ENCODE peak calls at places on chromosomes 11 and 22, in five cellular contexts. D is CD4-positive, CD25-positive, alpha-beta regulatory T cell; N is IMR-90; O is mucosa of descending colon; H is effector memory CD4-positive, alpha-beta T cell. X is an unnamed sample.

GRCh38 chr11:70545626-70545945 is 147.3 kb downstream of the CTTN start:
- DNase-seq in D (no peak), N (no peak), O (peak; percentile 31), H (no peak), X (no peak)

GRCh38 chr11:1460396-1460795 is 26.2 kb downstream of the MOB2 start:
- DNase-seq in D (no peak), N (peak; percentile 45), O (no peak), H (no peak), X (no peak)

GRCh38 chr11:12298610-12299009 is 78.8 kb upstream of the PARVA start:
- DNase-seq in D (no peak), N (no peak), O (no peak), H (no peak), X (no peak)

GRCh38 chr22:40684728-40685127 is 5.4 kb downstream of the MCHR1 start:
- DNase-seq in D (no peak), N (no peak), O (no peak), H (no peak), X (no peak)

GRCh38 chr11:129785383-129786111 is 30.1 kb upstream of the TMEM45B start:
- DNase-seq in D (no peak), N (peak; percentile 1), O (no peak), H (no peak), X (no peak)

GRCh38 chr22:29469755-29470154 is 10.3 kb upstream of the NEFH start:
- DNase-seq in D (no peak), N (no peak), O (no peak), H (no peak), X (no peak)

GRCh38 chr11:33696931-33697638 is 3.5 kb downstream of the C11orf91 start:
- DNase-seq in D (no peak), N (no peak), O (no peak), H (no peak), X (no peak)

GRCh38 chr11:121199516-121199915 is 93.1 kb upstream of the SC5D start:
- DNase-seq in D (no peak), N (no peak), O (no peak), H (no peak), X (no peak)

GRCh38 chr11:12411806-12412727 is 34.7 kb downstream of the PARVA start:
- DNase-seq in D (no peak), N (peak; percentile 95), O (no peak), H (no peak), X (peak; percentile 63)

GRCh38 chr11:32420937-32421532 is 14.3 kb downstream of the WT1 start:
- DNase-seq in D (peak; percentile 7), N (no peak), O (no peak), H (no peak), X (no peak)

GRCh38 chr11:126354631-126355323 is 709 bp upstream of the ST3GAL4 start:
- DNase-seq in D (no peak), N (no peak), O (no peak), H (no peak), X (peak; percentile 12)

GRCh38 chr11:35285471-35285870 is 133.9 kb downstream of the SLC1A2 start:
- DNase-seq in D (no peak), N (no peak), O (no peak), H (no peak), X (no peak)

GRCh38 chr11:32162906-32163305 is 72.0 kb downstream of the RCN1 start:
- DNase-seq in D (no peak), N (no peak), O (no peak), H (no peak), X (no peak)

GRCh38 chr11:2534957-2535672 is 90.3 kb downstream of the KCNQ1 start:
- DNase-seq in D (no peak), N (no peak), O (peak; percentile 27), H (no peak), X (peak; percentile 11)

GRCh38 chr11:61756452-61757212 is 4.2 kb downstream of the MYRF start:
- DNase-seq in D (no peak), N (peak; percentile 50), O (peak; percentile 79), H (no peak), X (no peak)

GRCh38 chr22:19705181-19705934 is 8.9 kb upstream of the SEPTIN5 start:
- DNase-seq in D (no peak), N (no peak), O (no peak), H (no peak), X (no peak)

GRCh38 chr11:130223291-130223971 is 63.8 kb downstream of the ST14 start:
- DNase-seq in D (no peak), N (no peak), O (no peak), H (no peak), X (no peak)

GRCh38 chr11:64566042-64566914 is 24.7 kb upstream of the SLC22A12 start:
- DNase-seq in D (no peak), N (peak; percentile 65), O (peak; percentile 63), H (no peak), X (no peak)

GRCh38 chr11:126646701-126647209 is 291.3 kb downstream of the ST3GAL4 start:
- DNase-seq in D (no peak), N (peak; percentile 44), O (no peak), H (no peak), X (no peak)

GRCh38 chr11:79100093-79100704 is 340.6 kb downstream of the TENM4 start:
- DNase-seq in D (no peak), N (peak; percentile 55), O (no peak), H (no peak), X (no peak)

GRCh38 chr11:945986-946385 is 20.3 kb downstream of the AP2A2 start:
- DNase-seq in D (no peak), N (no peak), O (no peak), H (no peak), X (no peak)

GRCh38 chr11:120305286-120305685 is 19.8 kb upstream of the TLCD5 start:
- DNase-seq in D (no peak), N (no peak), O (no peak), H (no peak), X (no peak)

GRCh38 chr11:67468056-67468455 is 995 bp downstream of the TMEM134 start:
- DNase-seq in D (no peak), N (no peak), O (peak; percentile 84), H (no peak), X (no peak)

GRCh38 chr22:38715852-38716251 is 10.1 kb downstream of the GTPBP1 start:
- DNase-seq in D (no peak), N (no peak), O (no peak), H (no peak), X (no peak)

GRCh38 chr22:38716827-38717226 is 11.1 kb downstream of the GTPBP1 start:
- DNase-seq in D (no peak), N (no peak), O (no peak), H (no peak), X (no peak)

GRCh38 chr22:38716271-38716670 is 10.5 kb downstream of the GTPBP1 start:
- DNase-seq in D (no peak), N (no peak), O (no peak), H (no peak), X (no peak)

GRCh38 chr22:38718414-38718813 is 12.7 kb downstream of the GTPBP1 start:
- DNase-seq in D (no peak), N (peak; percentile 81), O (no peak), H (no peak), X (no peak)

GRCh38 chr22:38717244-38717643 is 11.5 kb downstream of the GTPBP1 start:
- DNase-seq in D (no peak), N (no peak), O (no peak), H (no peak), X (no peak)
- H3K4me1 ChIP-seq in D (peaks cover 13% of the 10 kb centered on the region), N (peaks cover 4% of the 10 kb centered on the region), O (no peaks in the 10 kb centered on the region), H (no peaks in the 10 kb centered on the region), X (peaks cover 44% of the 10 kb centered on the region)

GRCh38 chr11:18632841-18633240 is 1.3 kb downstream of the SPTY2D1 start:
- DNase-seq in D (no peak), N (peak; percentile 6), O (no peak), H (no peak), X (no peak)
- H3K4me3 ChIP-seq in D (peak overlapping the region; percentile 98), N (peak overlapping the region; percentile 60), O (no peak overlapping the region), H (peak overlapping the region; percentile 94), X (peak overlapping the region; percentile 86)

GRCh38 chr22:23002612-23003180 is 67.6 kb upstream of the GNAZ start:
- DNase-seq in D (no peak), N (no peak), O (no peak), H (no peak), X (no peak)
- H3K9me3 ChIP-seq in D (peaks cover 6% of the 10 kb centered on the region), N (no peaks in the 10 kb centered on the region), O (peaks cover 7% of the 10 kb centered on the region), H (no peaks in the 10 kb centered on the region), X (peaks cover 22% of the 10 kb centered on the region)

GRCh38 chr11:27455667-27456066 is 16.9 kb downstream of the LGR4 start:
- DNase-seq in D (no peak), N (no peak), O (no peak), H (no peak), X (no peak)
- H3K4me1 ChIP-seq in D (no peaks in the 10 kb centered on the region), N (peaks cover 3% of the 10 kb centered on the region), O (no peaks in the 10 kb centered on the region), H (no peaks in the 10 kb centered on the region), X (peaks cover 62% of the 10 kb centered on the region)

GRCh38 chr11:46982797-46983452 is 46.4 kb downstream of the CSTPP1 start:
- DNase-seq in D (no peak), N (no peak), O (no peak), H (no peak), X (no peak)
- H3K4me3 ChIP-seq in D (no peak overlapping the region), N (no peak overlapping the region), O (no peak overlapping the region), H (no peak overlapping the region), X (no peak overlapping the region)

GRCh38 chr11:114618139-114618538 is 22.6 kb upstream of the NXPE4 start:
- DNase-seq in D (no peak), N (no peak), O (no peak), H (no peak), X (no peak)
- H3K9me3 ChIP-seq in D (no peaks in the 10 kb centered on the region), N (no peaks in the 10 kb centered on the region), O (peaks cover 20% of the 10 kb centered on the region), H (no peaks in the 10 kb centered on the region), X (peaks cover 21% of the 10 kb centered on the region)

GRCh38 chr11:81039916-81040530 is 1599.2 kb upstream of the TENM4 start:
- DNase-seq in D (no peak), N (no peak), O (no peak), H (no peak), X (no peak)
- H3K4me1 ChIP-seq in D (no peaks in the 10 kb centered on the region), N (no peaks in the 10 kb centered on the region), O (peaks cover 5% of the 10 kb centered on the region), H (no peaks in the 10 kb centered on the region), X (no peaks in the 10 kb centered on the region)

X was measured in left ventricle myocardium inferior.